ENCODE peak calls at places on chromosomes 6 and 20, in six cellular contexts. One of them, this sample, is unnamed.

GRCh38 chr6:139029470-139030210 is 1.1 kb downstream of the ABRACL start:
- DNase-seq in gastrocnemius medialis: peak
- DNase-seq in uterus: peak
- DNase-seq in HCT116: no peak
- DNase-seq in GM12878: no peak
- DNase-seq in sigmoid colon: peak
- DNase-seq in this sample: peak

GRCh38 chr6:46734867-46735719 is at the start of gene PLA2G7:
- DNase-seq in uterus: peak
- DNase-seq in gastrocnemius medialis: no peak
- DNase-seq in HCT116: no peak
- DNase-seq in GM12878: no peak
- DNase-seq in sigmoid colon: peak
- DNase-seq in this sample: no peak

GRCh38 chr20:18632196-18632789 is 44.4 kb downstream of the DTD1 start:
- DNase-seq in gastrocnemius medialis: peak
- DNase-seq in sigmoid colon: peak
- DNase-seq in HCT116: peak
- DNase-seq in GM12878: no peak
- DNase-seq in uterus: peak
- DNase-seq in this sample: peak

GRCh38 chr6:138863331-138863730 is 67.4 kb downstream of the ECT2L start:
- DNase-seq in sigmoid colon: no peak
- DNase-seq in GM12878: no peak
- DNase-seq in uterus: no peak
- DNase-seq in HCT116: no peak
- DNase-seq in gastrocnemius medialis: no peak
- DNase-seq in this sample: no peak

GRCh38 chr6:157244175-157244574 is 79.1 kb downstream of the TMEM242 start:
- DNase-seq in sigmoid colon: no peak
- DNase-seq in gastrocnemius medialis: peak
- DNase-seq in HCT116: no peak
- DNase-seq in uterus: no peak
- DNase-seq in GM12878: no peak
- DNase-seq in this sample: peak

GRCh38 chr6:70381436-70381786 is 31.9 kb upstream of the FAM135A start:
- DNase-seq in HCT116: no peak
- DNase-seq in uterus: no peak
- DNase-seq in sigmoid colon: no peak
- DNase-seq in GM12878: no peak
- DNase-seq in gastrocnemius medialis: no peak
- DNase-seq in this sample: no peak

GRCh38 chr6:116444092-116444491 is 17.1 kb upstream of the CALHM6 start:
- DNase-seq in uterus: no peak
- DNase-seq in HCT116: peak
- DNase-seq in sigmoid colon: no peak
- DNase-seq in gastrocnemius medialis: no peak
- DNase-seq in GM12878: no peak
- DNase-seq in this sample: no peak

GRCh38 chr20:46802696-46803445 is 91.8 kb upstream of the EYA2 start:
- DNase-seq in uterus: no peak
- DNase-seq in gastrocnemius medialis: no peak
- DNase-seq in GM12878: no peak
- DNase-seq in HCT116: no peak
- DNase-seq in sigmoid colon: no peak
- DNase-seq in this sample: peak

GRCh38 chr6:69289689-69290088 is 507.1 kb downstream of the LMBRD1 start:
- DNase-seq in GM12878: no peak
- DNase-seq in uterus: no peak
- DNase-seq in sigmoid colon: no peak
- DNase-seq in gastrocnemius medialis: no peak
- DNase-seq in HCT116: no peak
- DNase-seq in this sample: no peak

GRCh38 chr20:59813126-59813947 is 120.1 kb downstream of the SYCP2 start:
- DNase-seq in uterus: peak
- DNase-seq in gastrocnemius medialis: no peak
- DNase-seq in sigmoid colon: no peak
- DNase-seq in GM12878: no peak
- DNase-seq in HCT116: no peak
- DNase-seq in this sample: peak

GRCh38 chr6:24943774-24944173 is 8.0 kb upstream of the RIPOR2 start:
- DNase-seq in HCT116: no peak
- DNase-seq in sigmoid colon: no peak
- DNase-seq in uterus: no peak
- DNase-seq in GM12878: no peak
- DNase-seq in gastrocnemius medialis: no peak
- DNase-seq in this sample: no peak

GRCh38 chr20:32567384-32568178 is 17.6 kb downstream of the NOL4L start:
- DNase-seq in GM12878: no peak
- DNase-seq in uterus: no peak
- DNase-seq in sigmoid colon: no peak
- DNase-seq in HCT116: no peak
- DNase-seq in gastrocnemius medialis: no peak
- DNase-seq in this sample: no peak

GRCh38 chr6:129651291-129651691 is 58.7 kb downstream of the ARHGAP18 start:
- DNase-seq in gastrocnemius medialis: no peak
- DNase-seq in uterus: no peak
- DNase-seq in sigmoid colon: no peak
- DNase-seq in HCT116: no peak
- DNase-seq in GM12878: no peak
- DNase-seq in this sample: no peak

GRCh38 chr20:62708591-62709536 is at the start of gene NTSR1:
- DNase-seq in gastrocnemius medialis: no peak
- DNase-seq in HCT116: no peak
- DNase-seq in uterus: no peak
- DNase-seq in GM12878: no peak
- DNase-seq in sigmoid colon: no peak
- DNase-seq in this sample: no peak

GRCh38 chr20:3887870-3888614 is 1.1 kb upstream of the PANK2 start:
- DNase-seq in uterus: no peak
- DNase-seq in HCT116: peak
- DNase-seq in gastrocnemius medialis: no peak
- DNase-seq in GM12878: no peak
- DNase-seq in sigmoid colon: peak
- DNase-seq in this sample: no peak

GRCh38 chr6:21138359-21139094 is 455.0 kb upstream of the SOX4 start:
- DNase-seq in GM12878: no peak
- DNase-seq in uterus: no peak
- DNase-seq in HCT116: no peak
- DNase-seq in sigmoid colon: no peak
- DNase-seq in gastrocnemius medialis: no peak
- DNase-seq in this sample: no peak

DNA sequence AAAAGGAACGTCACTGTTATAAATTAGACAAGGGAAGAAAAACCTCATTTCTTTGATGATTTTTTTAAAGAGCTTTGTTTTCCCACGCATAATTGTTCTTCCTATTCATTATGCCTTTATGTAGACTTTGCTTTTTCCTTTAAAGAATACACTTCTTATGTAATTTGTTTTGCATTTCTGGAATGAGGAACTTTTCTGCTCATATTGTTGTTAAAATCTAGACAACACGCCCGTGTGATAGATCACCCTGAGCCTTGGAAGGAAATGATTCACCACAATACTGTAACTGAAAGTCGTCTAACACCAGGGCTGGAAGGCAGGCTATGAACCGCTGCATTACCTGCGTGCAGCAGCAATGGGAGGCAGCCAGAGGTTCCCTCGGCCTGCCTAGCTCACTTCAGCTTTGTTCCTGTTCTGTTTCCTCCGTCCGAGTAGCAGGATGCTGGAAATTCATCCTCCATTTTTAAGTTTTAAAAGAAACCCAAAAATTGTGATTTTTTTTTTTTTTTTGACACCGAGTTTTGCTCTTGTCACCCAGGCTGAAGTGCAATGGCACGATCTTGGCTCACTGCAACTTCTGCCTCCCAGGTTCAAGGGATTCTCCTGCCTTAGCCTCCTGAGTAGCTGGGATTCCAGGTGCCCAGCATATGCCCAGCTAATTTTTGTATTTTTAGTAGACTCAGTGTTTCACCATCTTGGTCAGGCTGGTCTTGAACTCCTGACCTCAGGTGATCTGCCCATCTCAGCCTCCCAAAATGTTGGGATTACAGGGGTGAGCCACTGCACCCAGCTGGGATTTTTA is 49.6 kb upstream of the ZNF217 start:
- DNase-seq in uterus: no peak
- DNase-seq in sigmoid colon: no peak
- DNase-seq in GM12878: peak
- DNase-seq in HCT116: peak
- DNase-seq in gastrocnemius medialis: no peak
- DNase-seq in this sample: peak
- TF ChIP-seq CTCF in uterus: no peak
- TF ChIP-seq CTCF in sigmoid colon: no peak
- TF ChIP-seq CTCF in GM12878: no peak
- TF ChIP-seq CTCF in HCT116: no peak
- TF ChIP-seq CTCF in gastrocnemius medialis: no peak
- TF ChIP-seq CTCF in this sample: no peak

DNA sequence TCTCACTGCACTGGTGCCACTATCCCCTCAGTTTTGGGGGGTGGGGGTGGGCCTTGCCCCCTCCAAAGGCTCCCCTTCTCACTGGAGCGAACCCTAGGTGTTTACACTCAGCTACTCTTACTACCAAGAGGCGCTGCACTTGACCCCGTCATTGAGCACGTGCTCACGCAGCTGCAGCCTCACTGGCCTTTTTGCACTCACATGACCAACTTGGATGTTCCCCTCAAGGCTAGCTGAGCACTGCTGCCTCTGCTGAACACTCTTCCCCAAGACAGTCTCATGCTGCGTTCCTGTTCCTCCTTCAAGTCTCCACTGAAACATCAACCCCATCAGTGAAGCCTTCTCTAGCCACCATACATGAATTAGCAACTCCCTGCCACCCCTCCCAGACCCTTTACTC is 4.1 kb downstream of the SOD2 start:
- DNase-seq in gastrocnemius medialis: peak
- DNase-seq in HCT116: no peak
- DNase-seq in uterus: no peak
- DNase-seq in GM12878: no peak
- DNase-seq in sigmoid colon: no peak
- DNase-seq in this sample: no peak
- TF ChIP-seq POLR2A in gastrocnemius medialis: no peak
- TF ChIP-seq POLR2A in HCT116: no peak
- TF ChIP-seq POLR2A in uterus: no peak
- TF ChIP-seq POLR2A in GM12878: no peak
- TF ChIP-seq POLR2A in sigmoid colon: no peak
- TF ChIP-seq POLR2A in this sample: no peak

GRCh38 chr6:168057836-168058235 is 21.2 kb downstream of the FRMD1 start:
- DNase-seq in uterus: no peak
- DNase-seq in HCT116: no peak
- DNase-seq in gastrocnemius medialis: no peak
- DNase-seq in GM12878: no peak
- DNase-seq in sigmoid colon: no peak
- DNase-seq in this sample: no peak
- H3K4me3 ChIP-seq in uterus: no peak
- H3K4me3 ChIP-seq in HCT116: no peak
- H3K4me3 ChIP-seq in gastrocnemius medialis: no peak
- H3K4me3 ChIP-seq in GM12878: no peak
- H3K4me3 ChIP-seq in sigmoid colon: no peak
- H3K4me3 ChIP-seq in this sample: no peak

GRCh38 chr20:6232436-6232835 is 109.6 kb upstream of the FERMT1 start:
- DNase-seq in GM12878: no peak
- DNase-seq in sigmoid colon: no peak
- DNase-seq in uterus: no peak
- DNase-seq in HCT116: no peak
- DNase-seq in gastrocnemius medialis: no peak
- DNase-seq in this sample: no peak
- TF ChIP-seq CTCF in GM12878: no peak
- TF ChIP-seq CTCF in sigmoid colon: no peak
- TF ChIP-seq CTCF in uterus: no peak
- TF ChIP-seq CTCF in HCT116: no peak
- TF ChIP-seq CTCF in gastrocnemius medialis: no peak
- TF ChIP-seq CTCF in this sample: no peak

DNA sequence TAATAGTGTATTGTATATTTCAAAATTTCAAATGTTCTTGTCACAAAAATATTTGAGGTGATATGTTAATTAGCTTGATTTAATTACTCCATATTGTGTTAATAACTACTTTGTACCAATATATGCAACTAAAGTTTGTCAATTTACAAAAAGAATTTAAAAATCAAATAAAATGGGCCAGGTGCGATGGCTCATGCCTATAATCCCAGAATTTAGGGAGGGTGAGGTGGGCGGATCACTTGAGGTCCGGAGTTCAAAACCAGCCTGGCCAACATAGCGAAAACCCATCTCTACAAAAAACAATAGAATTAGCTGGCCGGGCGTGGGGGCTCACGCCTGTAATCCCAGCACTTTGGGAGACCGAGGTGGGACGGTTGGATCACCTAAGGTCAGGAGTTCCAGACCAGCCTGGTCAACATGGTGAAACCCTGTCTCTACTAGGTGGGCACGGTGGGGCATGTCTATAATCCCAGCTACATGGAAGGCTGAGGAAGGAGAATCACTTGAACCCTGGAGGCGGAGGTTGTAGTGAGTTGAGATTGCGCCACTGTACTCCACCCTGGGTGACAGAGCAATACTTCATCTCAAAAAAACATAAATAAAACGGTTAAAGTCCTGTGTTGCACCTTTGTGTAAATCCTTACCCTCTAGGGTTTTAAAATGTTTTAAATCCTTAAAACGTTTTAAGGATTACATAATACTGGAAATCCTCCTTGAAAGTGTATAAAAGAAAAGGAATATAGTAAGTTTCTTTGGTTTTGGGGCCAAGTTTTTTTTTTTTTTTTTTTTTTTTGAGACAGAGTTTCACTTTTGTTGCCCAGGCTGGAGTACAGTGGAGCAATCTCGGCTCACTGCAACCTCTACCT is 4.0 kb downstream of the HSPA1B start:
- DNase-seq in gastrocnemius medialis: no peak
- DNase-seq in GM12878: no peak
- DNase-seq in HCT116: no peak
- DNase-seq in sigmoid colon: no peak
- DNase-seq in uterus: no peak
- DNase-seq in this sample: no peak
- TF ChIP-seq POLR2A in gastrocnemius medialis: no peak
- TF ChIP-seq POLR2A in GM12878: no peak
- TF ChIP-seq POLR2A in HCT116: no peak
- TF ChIP-seq POLR2A in sigmoid colon: no peak
- TF ChIP-seq POLR2A in uterus: no peak
- TF ChIP-seq POLR2A in this sample: no peak